ENCODE peak calls at places on chromosome 1, in four cellular contexts. E is K562, S is GM12878, I is H1. O is an unnamed sample.

GRCh38 chr1:117284408-117285215 is 73.9 kb upstream of the VTCN1 start:
- DNase-seq in E (peak), S (no peak), I (no peak), O (peak)

GRCh38 chr1:224513787-224514209 is 79.2 kb upstream of the WDR26 start:
- DNase-seq in E (peak), S (no peak), I (peak), O (peak)

GRCh38 chr1:223363057-223363855 is 720 bp downstream of the SUSD4 start:
- DNase-seq in E (no peak), S (no peak), I (peak), O (no peak)

GRCh38 chr1:244067893-244068292 is 16.8 kb downstream of the ZBTB18 start:
- DNase-seq in E (no peak), S (no peak), I (no peak), O (peak)

GRCh38 chr1:12142891-12143630 is 23.7 kb upstream of the TNFRSF1B start:
- DNase-seq in E (no peak), S (no peak), I (no peak), O (no peak)

GRCh38 chr1:108878678-108879077 is 1.9 kb downstream of the GPSM2 start:
- DNase-seq in E (no peak), S (no peak), I (no peak), O (no peak)

GRCh38 chr1:158754420-158754819 is at the start of gene OR6K6:
- DNase-seq in E (no peak), S (no peak), I (no peak), O (no peak)

GRCh38 chr1:234413975-234414374 is 40.7 kb downstream of the COA6 start:
- DNase-seq in E (no peak), S (no peak), I (no peak), O (no peak)

GRCh38 chr1:151165281-151165737 is 393 bp downstream of the LYSMD1 start:
- DNase-seq in E (peak), S (no peak), I (peak), O (peak)

GRCh38 chr1:197466813-197467212 is 198.8 kb downstream of the CRB1 start:
- DNase-seq in E (no peak), S (no peak), I (no peak), O (no peak)

GRCh38 chr1:197463142-197463541 is 195.1 kb downstream of the CRB1 start:
- DNase-seq in E (no peak), S (no peak), I (no peak), O (no peak)

GRCh38 chr1:197462539-197462938 is 194.5 kb downstream of the CRB1 start:
- DNase-seq in E (no peak), S (no peak), I (no peak), O (no peak)

GRCh38 chr1:197465528-197466205 is 197.6 kb downstream of the CRB1 start:
- DNase-seq in E (no peak), S (no peak), I (no peak), O (no peak)

GRCh38 chr1:197464039-197464438 is 196.0 kb downstream of the CRB1 start:
- DNase-seq in E (no peak), S (no peak), I (no peak), O (peak)
- TF ChIP-seq ATF2 in E (no peak), S (no peak), I (no peak), O (no peak)

DNA sequence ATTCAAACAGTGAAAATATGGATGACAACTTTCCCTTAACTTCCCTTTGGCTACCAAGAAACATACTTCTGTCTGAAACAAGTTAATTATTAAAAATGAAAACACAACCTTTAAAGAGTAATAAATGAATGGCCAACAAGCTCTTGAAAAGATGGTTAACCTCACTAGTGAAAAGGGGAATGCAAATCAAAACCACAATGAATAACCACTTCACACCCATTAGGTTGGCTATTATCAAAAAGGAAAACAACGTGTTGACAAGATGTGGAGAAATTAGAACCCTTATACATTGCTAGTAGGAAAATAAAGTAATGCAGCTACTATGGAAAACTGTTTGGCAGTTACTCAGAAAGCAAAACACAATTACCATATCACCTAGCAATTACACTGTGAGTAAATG is 14.1 kb downstream of the COP1 start:
- DNase-seq in E (no peak), S (peak), I (no peak), O (no peak)
- TF ChIP-seq HDAC6 in E (no peak), S (no peak), I (no peak), O (no peak)

DNA sequence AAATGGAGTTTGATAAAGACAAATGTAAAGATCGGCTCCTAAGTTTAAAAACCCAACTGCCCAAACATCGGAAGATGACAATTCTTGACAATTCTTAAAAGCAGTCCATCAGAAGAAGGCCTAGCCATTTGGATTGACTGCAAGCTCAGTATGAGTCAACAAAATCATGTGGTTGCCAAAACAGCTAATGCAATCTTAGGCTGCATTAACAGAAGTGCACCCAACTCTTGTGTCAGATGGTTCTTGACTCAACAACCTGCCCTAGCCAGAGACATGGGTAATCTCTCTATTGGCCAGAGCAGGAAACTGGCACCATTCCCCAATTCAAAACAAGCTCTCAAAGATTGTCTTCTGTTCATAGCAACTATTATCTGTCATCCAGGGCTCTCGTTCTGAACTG is 9.9 kb upstream of the NCF2 start:
- DNase-seq in E (peak), S (no peak), I (no peak), O (no peak)
- TF ChIP-seq ZNF274 in E (no peak), S (no peak), I (no peak), O (no peak)

GRCh38 chr1:33815061-33815460 is 48.8 kb upstream of the HMGB4 start:
- DNase-seq in E (no peak), S (no peak), I (no peak), O (no peak)
- TF ChIP-seq ATF2 in E (no peak), S (no peak), I (no peak), O (no peak)

GRCh38 chr1:192832492-192832891 is 23.7 kb downstream of the RGS2 start:
- DNase-seq in E (no peak), S (no peak), I (no peak), O (no peak)
- TF ChIP-seq HDAC6 in E (no peak), S (no peak), I (no peak), O (no peak)

DNA sequence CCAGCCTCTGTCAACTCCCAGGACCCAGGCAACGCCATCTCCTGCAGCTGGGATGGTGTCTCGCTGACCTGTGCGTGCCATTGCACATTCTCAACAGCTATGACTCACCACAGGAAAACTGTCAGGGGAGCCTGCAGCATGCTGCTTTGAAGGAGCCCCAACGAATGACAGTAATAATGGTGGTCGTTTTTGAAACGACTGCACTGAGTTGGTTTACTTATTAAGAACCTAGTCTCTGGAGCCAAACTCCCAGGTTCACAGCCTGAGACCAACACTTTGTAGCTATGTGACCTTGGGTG is 21.6 kb downstream of the TCEA3 start:
- DNase-seq in E (peak), S (no peak), I (no peak), O (no peak)
- TF ChIP-seq ZNF274 in E (no peak), S (no peak), I (no peak), O (no peak)

DNA sequence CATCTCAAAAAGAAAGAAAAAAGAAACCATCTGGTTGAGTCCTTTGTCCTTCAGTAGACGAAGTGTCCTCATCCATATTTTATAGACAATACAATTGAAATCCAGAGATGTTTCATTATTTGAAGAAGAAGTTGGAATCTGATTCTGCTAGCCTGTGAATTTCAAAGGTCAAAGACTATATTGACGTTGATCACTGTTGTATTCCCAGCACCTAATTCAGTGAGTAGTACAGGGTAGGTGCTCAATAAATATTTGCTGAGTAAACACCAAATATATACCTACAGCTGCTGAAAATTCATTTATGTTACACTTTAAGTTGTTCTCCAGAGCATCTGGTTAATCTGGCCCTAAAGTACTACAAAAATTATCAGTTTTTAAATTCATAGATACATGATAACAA is 135.2 kb downstream of the CACNA1E start:
- DNase-seq in E (no peak), S (no peak), I (no peak), O (peak)
- TF ChIP-seq ATF2 in E (no peak), S (no peak), I (no peak), O (no peak)

O was measured in HepG2.